ENCODE peak calls at places on chromosome 18, in six cellular contexts. One of them, this sample, is unnamed. For H3K4me1, the result is how much of the 10 kb centered on the place peaks cover.

GRCh38 chr18:57727952-57728807 is 74.9 kb downstream of the ATP8B1 start:
- ATAC-seq in A549: no peak
- ATAC-seq in GM12878: no peak
- ATAC-seq in HepG2: no peak
- ATAC-seq in upper lobe of left lung: no peak
- ATAC-seq in K562: no peak
- ATAC-seq in this sample: no peak

GRCh38 chr18:31590570-31590969 is 1.1 kb upstream of the TTR start:
- ATAC-seq in A549: no peak
- ATAC-seq in GM12878: no peak
- ATAC-seq in HepG2: no peak
- ATAC-seq in upper lobe of left lung: no peak
- ATAC-seq in K562: no peak
- ATAC-seq in this sample: no peak

GRCh38 chr18:67241292-67241691 is 275.2 kb downstream of the DSEL start:
- ATAC-seq in A549: no peak
- ATAC-seq in GM12878: no peak
- ATAC-seq in HepG2: no peak
- ATAC-seq in upper lobe of left lung: no peak
- ATAC-seq in K562: no peak
- ATAC-seq in this sample: no peak

GRCh38 chr18:74571895-74572680 is 25.6 kb upstream of the ZNF407 start:
- ATAC-seq in A549: no peak
- ATAC-seq in GM12878: no peak
- ATAC-seq in HepG2: no peak
- ATAC-seq in upper lobe of left lung: no peak
- ATAC-seq in K562: no peak
- ATAC-seq in this sample: no peak

GRCh38 chr18:8416212-8417019 is 192.8 kb upstream of the RAB12 start:
- ATAC-seq in A549: peak
- ATAC-seq in GM12878: no peak
- ATAC-seq in HepG2: peak
- ATAC-seq in upper lobe of left lung: no peak
- ATAC-seq in K562: no peak
- ATAC-seq in this sample: no peak

GRCh38 chr18:69885841-69886531 is 61.7 kb downstream of the CD226 start:
- ATAC-seq in A549: no peak
- ATAC-seq in GM12878: peak
- ATAC-seq in HepG2: peak
- ATAC-seq in upper lobe of left lung: no peak
- ATAC-seq in K562: no peak
- ATAC-seq in this sample: no peak

GRCh38 chr18:5196253-5197031 is 615 bp downstream of the AKAIN1 start:
- ATAC-seq in A549: no peak
- ATAC-seq in GM12878: no peak
- ATAC-seq in HepG2: no peak
- ATAC-seq in upper lobe of left lung: no peak
- ATAC-seq in K562: peak
- ATAC-seq in this sample: no peak

GRCh38 chr18:47985837-47986236 is 55.4 kb upstream of the SMAD2 start:
- ATAC-seq in A549: no peak
- ATAC-seq in GM12878: no peak
- ATAC-seq in HepG2: no peak
- ATAC-seq in upper lobe of left lung: peak
- ATAC-seq in K562: no peak
- ATAC-seq in this sample: no peak

GRCh38 chr18:44759925-44760342 is 79.2 kb downstream of the SETBP1 start:
- ATAC-seq in A549: no peak
- ATAC-seq in GM12878: peak
- ATAC-seq in HepG2: no peak
- ATAC-seq in upper lobe of left lung: no peak
- ATAC-seq in K562: no peak
- ATAC-seq in this sample: no peak

GRCh38 chr18:14086459-14087231 is 45.6 kb downstream of the ZNF519 start:
- ATAC-seq in A549: peak
- ATAC-seq in GM12878: peak
- ATAC-seq in HepG2: peak
- ATAC-seq in upper lobe of left lung: peak
- ATAC-seq in K562: peak
- ATAC-seq in this sample: no peak

GRCh38 chr18:10122116-10122515 is 208.3 kb downstream of the VAPA start:
- ATAC-seq in A549: no peak
- ATAC-seq in GM12878: no peak
- ATAC-seq in HepG2: no peak
- ATAC-seq in upper lobe of left lung: peak
- ATAC-seq in K562: peak
- ATAC-seq in this sample: peak

GRCh38 chr18:68942230-68942629 is 144.3 kb downstream of the CCDC102B start:
- ATAC-seq in A549: no peak
- ATAC-seq in GM12878: no peak
- ATAC-seq in HepG2: no peak
- ATAC-seq in upper lobe of left lung: no peak
- ATAC-seq in K562: no peak
- ATAC-seq in this sample: no peak

GRCh38 chr18:41373612-41374011 is 581.4 kb upstream of the PIK3C3 start:
- ATAC-seq in A549: no peak
- ATAC-seq in GM12878: no peak
- ATAC-seq in HepG2: no peak
- ATAC-seq in upper lobe of left lung: no peak
- ATAC-seq in K562: no peak
- ATAC-seq in this sample: no peak

GRCh38 chr18:26685438-26686173 is 137.3 kb upstream of the KCTD1 start:
- ATAC-seq in A549: no peak
- ATAC-seq in GM12878: no peak
- ATAC-seq in HepG2: no peak
- ATAC-seq in upper lobe of left lung: no peak
- ATAC-seq in K562: no peak
- ATAC-seq in this sample: no peak

GRCh38 chr18:24590946-24591345 is 130.5 kb downstream of the HRH4 start:
- ATAC-seq in A549: no peak
- ATAC-seq in GM12878: no peak
- ATAC-seq in HepG2: no peak
- ATAC-seq in upper lobe of left lung: no peak
- ATAC-seq in K562: no peak
- ATAC-seq in this sample: no peak

GRCh38 chr18:69948919-69949537 is 1.4 kb upstream of the CD226 start:
- ATAC-seq in A549: no peak
- ATAC-seq in GM12878: peak
- ATAC-seq in HepG2: no peak
- ATAC-seq in upper lobe of left lung: peak
- ATAC-seq in K562: peak
- ATAC-seq in this sample: peak

GRCh38 chr18:74692367-74693013 is 94.8 kb downstream of the ZNF407 start:
- ATAC-seq in A549: no peak
- ATAC-seq in GM12878: no peak
- ATAC-seq in HepG2: no peak
- ATAC-seq in upper lobe of left lung: no peak
- ATAC-seq in K562: no peak
- ATAC-seq in this sample: no peak

DNA sequence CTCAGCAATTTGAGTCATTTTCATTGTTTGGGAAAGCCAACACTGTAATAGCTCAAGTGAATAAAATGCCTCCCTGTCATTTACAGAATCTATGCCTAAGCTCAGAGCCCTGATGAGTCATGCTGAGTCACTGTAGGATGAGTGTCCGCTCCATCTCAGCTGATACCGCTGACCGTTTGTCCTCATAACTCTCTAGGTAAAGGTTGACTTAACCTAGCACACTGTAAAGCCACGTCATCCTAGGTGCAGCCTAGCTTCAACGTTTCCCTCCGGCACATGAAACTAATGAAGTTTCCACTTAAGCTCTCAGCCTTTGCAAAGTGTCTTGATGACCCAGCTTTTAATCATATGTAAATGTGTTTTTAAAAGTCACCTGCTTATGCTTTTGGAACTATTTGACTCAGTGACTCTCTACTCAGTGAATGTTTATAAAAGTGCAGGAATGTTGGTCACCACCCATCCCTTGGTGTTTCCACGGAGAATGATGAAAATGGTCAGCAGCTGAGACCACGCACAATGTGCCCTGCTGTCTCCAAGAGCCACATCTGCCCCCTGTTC is 154.0 kb downstream of the PMAIP1 start:
- ATAC-seq in A549: peak
- ATAC-seq in GM12878: peak
- ATAC-seq in HepG2: peak
- ATAC-seq in upper lobe of left lung: no peak
- ATAC-seq in K562: peak
- ATAC-seq in this sample: peak
- TF ChIP-seq EP300 in A549: peak
- TF ChIP-seq EP300 in GM12878: no peak
- TF ChIP-seq EP300 in HepG2: no peak
- TF ChIP-seq EP300 in upper lobe of left lung: no peak
- TF ChIP-seq EP300 in K562: peak
- TF ChIP-seq EP300 in this sample: no peak

DNA sequence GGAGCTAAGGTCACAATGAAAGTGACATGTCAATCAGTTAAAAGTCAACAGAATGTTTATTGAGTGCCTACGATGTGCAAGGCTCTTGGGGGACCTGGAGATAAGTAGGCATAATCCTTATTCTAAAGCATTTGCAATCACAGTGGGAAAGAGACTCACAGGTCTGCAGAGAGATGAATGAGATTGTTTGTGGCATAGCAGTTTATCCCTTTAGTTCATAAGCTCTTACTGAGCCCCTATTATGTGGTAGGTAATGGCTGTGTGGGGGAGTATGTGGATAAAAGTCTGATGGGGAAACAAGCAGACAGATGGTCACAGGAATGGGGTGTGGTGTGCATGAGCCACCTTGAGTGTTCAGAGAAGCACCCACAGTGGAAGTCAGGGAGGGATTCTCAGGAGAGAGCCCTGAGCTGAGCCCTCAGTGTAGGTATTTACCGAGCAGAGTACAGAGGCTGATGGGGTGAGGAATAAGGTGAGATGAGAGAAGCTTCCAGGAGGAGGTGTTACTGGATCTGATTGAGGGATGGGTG is 48.1 kb downstream of the EMILIN2 start:
- ATAC-seq in A549: no peak
- ATAC-seq in GM12878: no peak
- ATAC-seq in HepG2: no peak
- ATAC-seq in upper lobe of left lung: no peak
- ATAC-seq in K562: peak
- ATAC-seq in this sample: no peak
- H3K4me1 ChIP-seq in A549: under half
- H3K4me1 ChIP-seq in GM12878: under half
- H3K4me1 ChIP-seq in HepG2: under half
- H3K4me1 ChIP-seq in upper lobe of left lung: under half
- H3K4me1 ChIP-seq in K562: under half
- H3K4me1 ChIP-seq in this sample: under half

GRCh38 chr18:49544362-49544761 is 17.5 kb upstream of the LIPG start:
- ATAC-seq in A549: no peak
- ATAC-seq in GM12878: no peak
- ATAC-seq in HepG2: no peak
- ATAC-seq in upper lobe of left lung: no peak
- ATAC-seq in K562: no peak
- ATAC-seq in this sample: no peak
- TF ChIP-seq EP300 in A549: no peak
- TF ChIP-seq EP300 in GM12878: no peak
- TF ChIP-seq EP300 in HepG2: no peak
- TF ChIP-seq EP300 in upper lobe of left lung: no peak
- TF ChIP-seq EP300 in K562: no peak
- TF ChIP-seq EP300 in this sample: no peak

DNA sequence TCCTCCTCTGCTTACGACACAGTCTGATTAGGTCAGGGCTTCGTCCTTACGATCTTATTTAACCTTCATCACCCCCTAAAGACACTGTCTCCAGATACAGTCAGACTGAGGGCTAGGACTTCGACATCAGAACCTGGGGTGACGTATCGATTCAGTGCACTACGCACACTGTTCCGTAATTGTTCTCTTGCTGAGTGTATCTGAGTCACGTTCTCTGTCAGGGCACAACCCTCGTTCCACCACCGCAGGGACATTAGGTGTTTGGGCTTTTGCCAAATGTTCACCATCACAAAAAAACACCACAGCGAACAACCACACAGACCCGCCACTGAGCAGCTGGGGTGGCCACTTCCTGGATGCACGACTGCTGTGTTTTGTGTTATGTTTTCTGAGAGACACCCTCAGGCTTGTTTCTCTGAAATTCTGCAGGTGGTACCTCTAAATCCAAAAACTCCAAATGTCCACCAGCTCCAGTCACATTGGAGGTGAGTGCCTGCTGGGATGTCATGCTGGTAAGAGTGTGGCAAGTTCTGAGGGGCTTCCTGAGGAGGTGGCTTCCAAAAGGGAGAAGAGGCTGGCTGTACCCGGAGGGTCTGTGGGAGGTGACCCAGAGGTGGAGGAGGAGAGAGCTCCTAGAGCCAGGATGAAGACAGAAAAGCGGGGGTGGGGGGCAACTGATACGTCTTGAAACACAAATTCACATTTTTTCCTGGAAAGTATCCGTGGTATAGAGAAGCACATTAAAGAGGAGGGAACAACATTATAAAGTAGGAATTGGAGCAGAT is 66.6 kb downstream of the ADNP2 start:
- ATAC-seq in A549: no peak
- ATAC-seq in GM12878: no peak
- ATAC-seq in HepG2: no peak
- ATAC-seq in upper lobe of left lung: no peak
- ATAC-seq in K562: no peak
- ATAC-seq in this sample: no peak
- H3K4me1 ChIP-seq in A549: under half
- H3K4me1 ChIP-seq in GM12878: under half
- H3K4me1 ChIP-seq in HepG2: under half
- H3K4me1 ChIP-seq in upper lobe of left lung: under half
- H3K4me1 ChIP-seq in K562: under half
- H3K4me1 ChIP-seq in this sample: under half

DNA sequence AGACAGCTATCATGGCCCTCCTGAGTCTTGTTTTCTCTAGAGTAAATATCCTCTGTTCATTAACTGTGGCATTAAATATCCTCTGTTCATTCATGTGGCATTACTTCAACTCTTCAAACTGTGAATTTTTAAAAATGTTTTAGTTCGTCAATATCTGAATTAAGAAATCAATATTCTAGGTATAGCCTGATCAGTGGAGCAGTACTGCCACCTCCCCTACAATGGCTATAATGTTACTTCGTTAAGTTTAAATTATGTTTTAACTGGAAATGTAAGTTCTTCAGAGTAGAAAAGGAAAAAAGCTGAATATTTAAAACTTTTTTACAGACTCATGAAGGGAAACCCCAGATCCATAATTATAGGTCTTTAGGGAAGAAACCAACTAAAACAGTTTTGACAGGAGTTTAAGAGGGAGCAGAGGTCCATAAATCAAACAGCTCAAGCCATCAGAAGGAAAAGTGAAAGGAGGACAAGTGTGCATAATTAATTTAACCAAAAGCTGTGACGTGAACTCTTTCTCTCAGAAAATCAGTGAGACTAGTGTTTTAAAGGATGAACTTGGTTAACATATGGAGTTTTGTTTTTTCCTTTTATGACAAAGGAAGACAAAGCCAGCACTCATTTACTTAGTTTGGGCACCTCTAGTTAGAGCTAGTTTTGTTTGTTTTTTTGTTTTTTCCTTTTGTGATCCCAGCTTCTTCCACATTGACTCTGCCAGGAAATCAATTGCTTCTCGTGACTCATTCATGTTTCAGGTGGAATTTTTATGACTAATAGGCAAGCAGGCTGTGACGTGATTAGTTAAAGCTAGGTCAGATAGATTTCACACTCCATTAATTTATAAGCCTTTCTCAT is 44.9 kb downstream of the RBBP8 start:
- ATAC-seq in A549: peak
- ATAC-seq in GM12878: peak
- ATAC-seq in HepG2: no peak
- ATAC-seq in upper lobe of left lung: no peak
- ATAC-seq in K562: no peak
- ATAC-seq in this sample: no peak
- TF ChIP-seq EP300 in A549: no peak
- TF ChIP-seq EP300 in GM12878: no peak
- TF ChIP-seq EP300 in HepG2: no peak
- TF ChIP-seq EP300 in upper lobe of left lung: no peak
- TF ChIP-seq EP300 in K562: no peak
- TF ChIP-seq EP300 in this sample: no peak